ENCODE peak calls at places on chromosomes 11 and 22, in four cellular contexts. W is brain microvascular endothelial cell, H is HFFc6, N is GM20000. C is an unnamed sample.

GRCh38 chr11:125081098-125081798 is 18.1 kb downstream of the SLC37A2 start:
- DNase-seq in W (no peak), H (no peak), N (no peak), C (no peak)

GRCh38 chr22:20109411-20110358 is 6.2 kb upstream of the RANBP1 start:
- DNase-seq in W (no peak), H (no peak), N (no peak), C (no peak)

GRCh38 chr11:57946628-57947027 is 77.1 kb upstream of the OR9Q1 start:
- DNase-seq in W (no peak), H (no peak), N (no peak), C (no peak)

GRCh38 chr11:34157163-34157562 is 51.7 kb downstream of the NAT10 start:
- DNase-seq in W (no peak), H (no peak), N (no peak), C (no peak)

GRCh38 chr11:978073-978720 is 52.5 kb downstream of the AP2A2 start:
- DNase-seq in W (no peak), H (no peak), N (no peak), C (no peak)

GRCh38 chr22:31732089-31732829 is 17.7 kb downstream of the PRR14L start:
- DNase-seq in W (no peak), H (no peak), N (no peak), C (no peak)

GRCh38 chr11:32511926-32512325 is 71.7 kb upstream of the EIF3M start:
- DNase-seq in W (no peak), H (no peak), N (no peak), C (no peak)

GRCh38 chr11:26134481-26135355 is 197.2 kb upstream of the ANO3 start:
- DNase-seq in W (peak; percentile 31), H (no peak), N (peak; percentile 5), C (no peak)

GRCh38 chr11:287821-288327 is 1.1 kb upstream of the PGGHG start:
- DNase-seq in W (no peak), H (no peak), N (peak; percentile 40), C (no peak)

GRCh38 chr11:12066799-12067508 is 43.4 kb upstream of the MICAL2 start:
- DNase-seq in W (no peak), H (peak; percentile 72), N (no peak), C (no peak)

GRCh38 chr11:99370557-99371200 is 349.9 kb downstream of the CNTN5 start:
- DNase-seq in W (peak; percentile 70), H (peak; percentile 6), N (no peak), C (no peak)

GRCh38 chr11:2675540-2675939 is 24.3 kb downstream of the KCNQ1OT1 start:
- DNase-seq in W (no peak), H (no peak), N (no peak), C (no peak)

GRCh38 chr11:74004694-74005615 is 3.9 kb downstream of the UCP3 start:
- DNase-seq in W (no peak), H (no peak), N (no peak), C (no peak)

GRCh38 chr11:95074806-95075563 is 8.3 kb downstream of the SRSF8 start:
- DNase-seq in W (no peak), H (no peak), N (no peak), C (no peak)

GRCh38 chr22:22593964-22594656 is 35.0 kb upstream of the PRAME start:
- DNase-seq in W (peak; percentile 39), H (peak; percentile 18), N (peak; percentile 69), C (peak; percentile 55)

GRCh38 chr11:17366491-17366890 is 14.9 kb downstream of the NCR3LG1 start:
- DNase-seq in W (no peak), H (no peak), N (no peak), C (no peak)

GRCh38 chr11:95891423-95892177 is 32.3 kb downstream of the MTMR2 start:
- DNase-seq in W (peak; percentile 64), H (peak; percentile 14), N (no peak), C (no peak)

GRCh38 chr11:123461164-123461563 is 31.1 kb downstream of the GRAMD1B start:
- DNase-seq in W (no peak), H (no peak), N (no peak), C (no peak)

GRCh38 chr11:73227571-73228211 is 9.6 kb downstream of the P2RY2 start:
- DNase-seq in W (no peak), H (no peak), N (no peak), C (no peak)

GRCh38 chr22:29310065-29310862 is 3.8 kb downstream of the GAS2L1 start:
- DNase-seq in W (no peak), H (no peak), N (peak; percentile 32), C (peak; percentile 48)

GRCh38 chr11:133993921-133994320 is 37.2 kb upstream of the IGSF9B start:
- DNase-seq in W (no peak), H (no peak), N (no peak), C (no peak)

GRCh38 chr11:106304274-106304673 is 226.8 kb downstream of the AASDHPPT start:
- DNase-seq in W (peak; percentile 76), H (peak; percentile 28), N (no peak), C (no peak)

GRCh38 chr22:49630448-49630946 is 197.2 kb downstream of the BRD1 start:
- DNase-seq in W (no peak), H (no peak), N (no peak), C (no peak)

GRCh38 chr22:33921576-33922181 is 1.4 kb upstream of the LARGE1 start:
- DNase-seq in W (peak; percentile 44), H (peak; percentile 12), N (peak; percentile 46), C (peak; percentile 63)

GRCh38 chr11:62879554-62879953 is 1.1 kb upstream of the SLC3A2 start:
- DNase-seq in W (no peak), H (no peak), N (no peak), C (no peak)

GRCh38 chr11:69384548-69385465 is 90.9 kb downstream of the MYEOV start:
- DNase-seq in W (no peak), H (no peak), N (no peak), C (no peak)

GRCh38 chr11:99198215-99198614 is 177.5 kb downstream of the CNTN5 start:
- DNase-seq in W (no peak), H (no peak), N (no peak), C (no peak)

GRCh38 chr11:115808351-115808940 is 304.2 kb upstream of the CADM1 start:
- DNase-seq in W (no peak), H (no peak), N (no peak), C (no peak)

GRCh38 chr22:42229455-42230149 is 40.9 kb downstream of the TCF20 start:
- DNase-seq in W (no peak), H (no peak), N (no peak), C (no peak)

DNA sequence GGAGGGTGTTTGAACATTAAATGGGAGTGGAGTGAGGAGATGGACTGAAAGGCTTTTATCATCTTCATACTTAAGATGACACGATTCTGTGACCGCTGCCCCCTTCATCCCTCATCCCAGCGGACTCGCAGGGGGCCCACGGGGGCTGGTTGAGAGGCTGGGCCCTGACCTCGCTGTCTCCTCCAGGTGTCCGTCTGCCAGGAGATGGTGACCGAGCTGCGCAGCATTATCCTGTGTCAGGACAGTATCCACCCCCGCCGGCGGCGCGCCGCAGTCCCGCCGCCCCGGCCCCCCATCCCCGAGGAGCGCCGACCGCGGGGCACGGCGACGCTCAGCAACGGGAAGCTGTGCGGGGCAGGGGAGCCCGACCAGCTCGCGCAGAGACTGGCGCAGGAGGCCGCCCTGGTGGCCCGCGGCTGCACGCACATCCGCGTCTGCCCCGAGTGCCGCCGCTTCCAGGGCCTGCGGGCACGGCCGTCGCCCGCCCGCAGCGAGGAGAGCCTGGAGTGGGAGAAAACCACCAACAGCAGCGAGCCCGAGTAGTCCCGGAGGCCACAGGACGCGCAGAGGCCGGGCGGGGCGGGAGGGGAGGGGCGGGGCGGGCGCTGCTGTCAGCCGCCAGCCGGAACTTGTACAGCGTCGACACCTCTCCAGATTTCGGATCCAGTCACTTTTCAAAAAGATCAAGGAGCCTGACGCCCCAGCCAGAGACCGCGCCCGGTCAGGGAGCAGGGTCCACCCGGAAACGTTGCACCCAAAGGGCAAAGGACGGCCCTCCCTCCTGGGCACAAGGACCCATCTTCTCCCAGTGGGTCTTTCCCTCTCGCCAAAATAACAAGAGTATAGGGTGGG is 38.0 kb upstream of the TBCEL start:
- DNase-seq in W (peak; percentile 9), H (peak; percentile 21), N (peak; percentile 67), C (peak; percentile 68)
- TF ChIP-seq CTCF in W (peak; percentile 18), H (peak; percentile 40), N (no peak), C (peak; percentile 44)

GRCh38 chr11:79291948-79292347 is 148.9 kb downstream of the TENM4 start:
- DNase-seq in W (no peak), H (no peak), N (no peak), C (no peak)
- TF ChIP-seq CTCF in W (no peak), H (no peak), N (no peak), C (no peak)

GRCh38 chr11:64894812-64895452 is 16.5 kb upstream of the EHD1 start:
- DNase-seq in W (no peak), H (no peak), N (no peak), C (no peak)
- TF ChIP-seq CTCF in W (no peak), H (no peak), N (no peak), C (no peak)

GRCh38 chr11:76677010-76677771 is 6.6 kb upstream of the LRRC32 start:
- DNase-seq in W (no peak), H (peak; percentile 4), N (no peak), C (no peak)
- TF ChIP-seq CTCF in W (no peak), H (no peak), N (no peak), C (no peak)

DNA sequence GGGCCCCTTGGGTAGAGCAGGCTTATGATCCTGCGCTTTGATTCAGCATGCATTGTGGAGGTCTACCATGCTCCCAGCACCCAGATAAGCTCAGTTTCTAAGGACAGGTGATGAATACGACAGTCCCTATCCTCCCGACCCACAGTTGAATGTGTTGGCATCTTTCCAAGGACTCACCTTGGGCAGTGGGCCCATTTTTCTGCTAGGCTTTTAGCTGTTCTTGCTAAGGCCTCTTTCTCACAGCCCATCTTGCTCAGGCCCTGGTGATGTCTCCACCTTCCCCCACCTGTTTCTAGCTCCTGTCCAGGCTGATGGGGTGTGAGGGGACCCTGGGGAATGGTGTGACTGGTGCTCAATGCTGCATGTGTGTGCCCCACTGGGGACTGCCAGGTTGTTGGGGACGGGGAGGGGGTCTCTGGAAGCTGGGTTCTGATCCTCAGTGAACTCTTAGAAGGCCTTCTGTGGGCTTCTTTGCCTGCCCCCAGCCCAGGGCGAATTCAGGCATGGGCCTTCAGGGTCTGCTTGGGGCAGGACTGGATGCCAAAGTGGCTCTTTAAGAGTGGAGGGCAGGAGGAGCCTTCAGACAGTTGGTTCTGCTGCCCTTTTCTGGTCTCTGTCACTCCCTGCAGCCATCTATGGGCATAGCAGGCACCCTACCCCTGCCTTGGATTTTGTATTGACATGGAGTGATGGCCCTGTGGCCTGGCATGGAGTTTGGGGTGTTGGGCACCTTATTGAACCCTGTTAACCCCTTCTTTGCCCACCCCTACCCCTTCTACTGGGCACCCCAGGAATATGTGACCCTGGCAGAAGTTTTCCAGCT is 33.1 kb downstream of the PHLDB1 start:
- DNase-seq in W (no peak), H (no peak), N (no peak), C (no peak)
- TF ChIP-seq CTCF in W (no peak), H (no peak), N (no peak), C (no peak)

C was measured in GM13977.